ENCODE peak calls at places on chromosome 20, in four cellular contexts. A is K562, B is GM12878, V is H1. K is an unnamed sample.

GRCh38 chr20:34461779-34462087 is 54.5 kb upstream of the DYNLRB1 start:
- DNase-seq in B (no peak), A (no peak), V (no peak), K (no peak)

GRCh38 chr20:56442381-56443365 is 25.8 kb upstream of the RTF2 start:
- DNase-seq in V (no peak), B (no peak), A (no peak), K (no peak)

GRCh38 chr20:23257848-23258746 is 92.5 kb upstream of the NXT1 start:
- DNase-seq in A (no peak), V (peak), B (no peak), K (no peak)

GRCh38 chr20:1509237-1509636 is 18.0 kb upstream of the SIRPB2 start:
- DNase-seq in A (peak), B (no peak), V (no peak), K (no peak)

GRCh38 chr20:58406422-58407001 is 17.5 kb downstream of the VAPB start:
- DNase-seq in A (no peak), B (no peak), V (no peak), K (no peak)

GRCh38 chr20:36312724-36313441 is 6.7 kb downstream of the DLGAP4 start:
- DNase-seq in A (no peak), V (peak), B (no peak), K (peak)

GRCh38 chr20:5041433-5041832 is 40.1 kb upstream of the SLC23A2 start:
- DNase-seq in A (no peak), V (no peak), B (no peak), K (no peak)

GRCh38 chr20:50635676-50636600 is 55.4 kb downstream of the RIPOR3 start:
- DNase-seq in V (peak), B (no peak), A (peak), K (peak)

GRCh38 chr20:1301031-1301529 is 27.9 kb downstream of the SDCBP2 start:
- DNase-seq in B (no peak), V (no peak), A (peak), K (no peak)

GRCh38 chr20:49620364-49621240 is 52.7 kb upstream of the PTGIS start:
- DNase-seq in B (peak), A (no peak), V (no peak), K (peak)

GRCh38 chr20:6525447-6526303 is 241.8 kb upstream of the BMP2 start:
- DNase-seq in A (no peak), B (no peak), V (no peak), K (no peak)

GRCh38 chr20:24698706-24699206 is 229.3 kb downstream of the SYNDIG1 start:
- DNase-seq in A (no peak), V (peak), B (no peak), K (no peak)

GRCh38 chr20:19858972-19859371 is 100.9 kb downstream of the RIN2 start:
- DNase-seq in V (no peak), A (no peak), B (no peak), K (no peak)

GRCh38 chr20:33370296-33370695 is 31.0 kb downstream of the CDK5RAP1 start:
- DNase-seq in A (no peak), V (no peak), B (no peak), K (no peak)

GRCh38 chr20:51460569-51461265 is 81.8 kb downstream of the NFATC2 start:
- DNase-seq in V (no peak), B (peak), A (no peak), K (peak)

GRCh38 chr20:4563534-4563933 is 158.2 kb upstream of the PRND start:
- DNase-seq in A (peak), B (no peak), V (peak), K (no peak)

GRCh38 chr20:58877374-58878360 is 25.2 kb downstream of the GNAS start:
- DNase-seq in V (peak), B (no peak), A (no peak), K (no peak)

GRCh38 chr20:3223937-3224680 is 14.8 kb downstream of the ITPA start:
- DNase-seq in V (no peak), A (no peak), B (no peak), K (no peak)

GRCh38 chr20:20864346-20865096 is 152.1 kb upstream of the RALGAPA2 start:
- DNase-seq in B (no peak), V (no peak), A (peak), K (no peak)

GRCh38 chr20:2156666-2157624 is 55.3 kb downstream of the STK35 start:
- DNase-seq in A (no peak), V (no peak), B (no peak), K (no peak)

GRCh38 chr20:60086936-60087562 is 128.8 kb downstream of the CDH26 start:
- DNase-seq in B (no peak), A (no peak), V (no peak), K (no peak)

GRCh38 chr20:1707588-1708449 is 50.2 kb upstream of the SIRPG start:
- DNase-seq in A (peak), B (no peak), V (no peak), K (no peak)

GRCh38 chr20:11718474-11719094 is 199.1 kb upstream of the BTBD3 start:
- DNase-seq in A (no peak), B (no peak), V (no peak), K (no peak)

GRCh38 chr20:13492001-13492480 is 146.7 kb downstream of the TASP1 start:
- DNase-seq in A (no peak), B (no peak), V (no peak), K (no peak)

GRCh38 chr20:49914310-49915117 is 815 bp downstream of the SPATA2 start:
- DNase-seq in B (no peak), A (peak), V (no peak), K (no peak)

GRCh38 chr20:23441850-23442313 is 2.4 kb downstream of the CSTL1 start:
- DNase-seq in V (peak), B (peak), A (peak), K (peak)

GRCh38 chr20:12482661-12483060 is 526.1 kb upstream of the SPTLC3 start:
- DNase-seq in V (no peak), B (no peak), A (no peak), K (no peak)

GRCh38 chr20:53124075-53124532 is 151.9 kb downstream of the TSHZ2 start:
- DNase-seq in B (no peak), A (peak), V (no peak), K (no peak)

GRCh38 chr20:36330091-36330490 is 24.0 kb downstream of the DLGAP4 start:
- DNase-seq in V (no peak), B (no peak), A (no peak), K (no peak)

GRCh38 chr20:61878478-61879302 is 187.0 kb downstream of the TAF4 start:
- DNase-seq in A (no peak), V (no peak), B (no peak), K (no peak)

GRCh38 chr20:57475388-57476072 is 49.4 kb downstream of the CTCFL start:
- DNase-seq in V (no peak), A (no peak), B (no peak), K (no peak)

GRCh38 chr20:1122388-1123315 is 4.2 kb downstream of the PSMF1 start:
- DNase-seq in V (no peak), B (no peak), A (peak), K (no peak)

GRCh38 chr20:24470031-24470781 is 777 bp downstream of the SYNDIG1 start:
- DNase-seq in A (no peak), B (no peak), V (peak), K (no peak)

GRCh38 chr20:32985596-32985995 is 18.6 kb downstream of the SUN5 start:
- DNase-seq in A (no peak), V (no peak), B (no peak), K (no peak)

GRCh38 chr20:38934530-38934929 is 8.3 kb downstream of the FAM83D start:
- DNase-seq in A (no peak), B (no peak), V (no peak), K (no peak)

GRCh38 chr20:38935967-38936407 is 9.8 kb downstream of the FAM83D start:
- DNase-seq in B (no peak), V (no peak), A (no peak), K (no peak)

GRCh38 chr20:38937000-38937399 is 10.8 kb downstream of the FAM83D start:
- DNase-seq in V (no peak), B (no peak), A (no peak), K (no peak)

GRCh38 chr20:38932457-38933120 is 6.4 kb downstream of the FAM83D start:
- DNase-seq in A (no peak), V (no peak), B (no peak), K (no peak)

DNA sequence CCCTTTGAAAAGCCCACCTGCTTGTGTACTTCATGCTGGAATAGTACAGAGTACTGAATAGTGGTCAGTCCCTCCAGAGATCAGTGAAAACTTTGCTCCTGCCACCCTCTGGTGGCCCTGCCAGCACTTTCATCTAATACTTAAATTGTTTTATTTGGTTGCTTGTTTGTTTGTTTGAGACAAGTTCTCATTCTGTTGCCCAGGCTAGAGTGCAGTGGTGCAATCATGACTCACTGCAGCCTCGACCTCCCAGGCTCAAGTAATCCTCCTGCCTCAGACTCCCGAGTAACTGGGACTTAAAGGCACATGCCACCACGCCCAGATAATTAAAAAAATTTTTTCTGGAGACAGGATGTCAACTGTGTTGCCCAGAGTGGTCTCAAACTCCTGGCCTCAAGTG is 9.1 kb downstream of the FAM83D start:
- DNase-seq in A (no peak), B (no peak), V (no peak), K (no peak)
- TF ChIP-seq TAF1 in A (no peak), B (no peak), V (no peak), K (no peak)

GRCh38 chr20:38073307-38074010 is 39.9 kb downstream of the RPRD1B start:
- DNase-seq in V (peak), B (no peak), A (peak), K (no peak)
- TF ChIP-seq POLR2A in V (no peak), B (no peak), A (no peak), K (no peak)

DNA sequence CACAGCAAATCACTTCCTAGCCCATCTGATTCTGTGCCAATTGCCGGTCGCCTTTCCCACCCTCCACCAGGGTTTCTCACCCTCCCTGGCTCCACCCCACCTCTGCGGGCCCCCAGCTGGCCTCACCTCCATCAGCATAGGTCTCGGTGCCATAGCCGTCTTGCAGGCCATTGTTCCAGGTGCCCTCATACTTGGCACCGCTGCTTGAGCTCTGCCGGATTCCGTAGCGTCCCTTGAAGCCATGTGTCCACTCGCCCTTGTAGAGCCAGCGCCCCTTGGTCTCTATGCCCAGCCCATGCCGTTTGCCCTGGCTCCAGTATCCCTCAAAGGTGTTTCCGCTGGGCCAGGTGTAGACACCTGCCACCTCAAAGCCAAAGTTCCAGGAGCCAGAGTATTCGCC is 787 bp downstream of the JPH2 start:
- DNase-seq in V (no peak), B (no peak), A (no peak), K (no peak)
- TF ChIP-seq POLR2AphosphoS5 in V (no peak), B (no peak), A (no peak), K (no peak)

GRCh38 chr20:64111841-64112641 is 4.7 kb upstream of the NPBWR2 start:
- DNase-seq in B (no peak), A (no peak), V (peak), K (no peak)
- TF ChIP-seq TAF1 in B (no peak), A (no peak), V (no peak), K (no peak)

GRCh38 chr20:43755390-43755789 is 28.6 kb upstream of the GTSF1L start:
- DNase-seq in B (no peak), V (no peak), A (no peak), K (no peak)
- TF ChIP-seq POLR2A in B (no peak), V (no peak), A (no peak), K (no peak)

GRCh38 chr20:47319517-47320252 is 36.8 kb downstream of the ZMYND8 start:
- DNase-seq in B (no peak), A (peak), V (peak), K (no peak)
- TF ChIP-seq POLR2AphosphoS5 in B (no peak), A (no peak), V (no peak), K (no peak)

K was measured in GM12892.